ENCODE peak calls at places on chromosomes 4 and X, in eight cellular contexts. J is iris pigment epithelial cell; S is memory B cell; Q is activated naive CD4-positive, alpha-beta T cell treated with Interleukin-2 at 50 U/mL for 16 hours; Y is HEK293T; I is fibroblast of pulmonary artery; N is activated naive CD8-positive, alpha-beta T cell treated with anti-CD3 and anti-CD28 coated beads, Interleukin-2, amount 50 U/mL, for 24 hours; U is stimulated activated CD8-positive, alpha-beta memory T cell treated with anti-CD3 and anti-CD28 coated beads, Interleukin-15, amount 100 ng/mL, for 48 hours. F is an unnamed sample.

GRCh38 chr4:27181672-27182071 is 321.0 kb downstream of the STIM2 start:
- DNase-seq in J (no peak), S (no peak), Q (no peak), Y (no peak), I (no peak), N (no peak), U (no peak), F (no peak)

GRCh38 chrX:46713672-46714487 is 45.0 kb downstream of the SLC9A7 start:
- DNase-seq in J (peak), S (no peak), Q (no peak), Y (no peak), I (no peak), N (no peak), U (no peak), F (peak)

GRCh38 chrX:15206306-15206705 is 63.6 kb downstream of the ASB9 start:
- DNase-seq in J (no peak), S (no peak), Q (no peak), Y (no peak), I (no peak), N (no peak), U (no peak), F (no peak)

GRCh38 chrX:131783555-131784338 is 239.4 kb upstream of the STK26 start:
- DNase-seq in J (peak), S (peak), Q (no peak), Y (peak), I (no peak), N (no peak), U (peak), F (peak)

GRCh38 chrX:6184900-6185515 is 43.7 kb downstream of the NLGN4X start:
- DNase-seq in J (peak), S (no peak), Q (no peak), Y (no peak), I (no peak), N (no peak), U (no peak), F (no peak)

GRCh38 chrX:43734444-43734843 is 78.3 kb downstream of the MAOA start:
- DNase-seq in J (no peak), S (no peak), Q (no peak), Y (no peak), I (no peak), N (no peak), U (no peak), F (no peak)

GRCh38 chrX:7614616-7615015 is 228.4 kb upstream of the VCX start:
- DNase-seq in J (no peak), S (no peak), Q (no peak), Y (no peak), I (no peak), N (no peak), U (no peak), F (no peak)

GRCh38 chrX:130887392-130887791 is 15.6 kb downstream of the ENOX2 start:
- DNase-seq in J (no peak), S (no peak), Q (no peak), Y (no peak), I (no peak), N (no peak), U (no peak), F (no peak)

GRCh38 chrX:147803948-147804347 is 107.8 kb upstream of the FMR1 start:
- DNase-seq in J (peak), S (no peak), Q (no peak), Y (peak), I (peak), N (no peak), U (no peak), F (no peak)

GRCh38 chr4:183532823-183533222 is 28.0 kb downstream of the ING2 start:
- DNase-seq in J (peak), S (no peak), Q (no peak), Y (no peak), I (peak), N (no peak), U (no peak), F (no peak)

GRCh38 chrX:129233791-129234190 is 289.5 kb downstream of the SMARCA1 start:
- DNase-seq in J (peak), S (no peak), Q (no peak), Y (no peak), I (no peak), N (no peak), U (no peak), F (no peak)

GRCh38 chr4:105896461-105896939 is 1.2 kb downstream of the NPNT start:
- DNase-seq in J (no peak), S (no peak), Q (no peak), Y (no peak), I (no peak), N (no peak), U (no peak), F (no peak)

GRCh38 chrX:122119361-122119760 is 1064.7 kb upstream of the GRIA3 start:
- DNase-seq in J (no peak), S (no peak), Q (no peak), Y (no peak), I (no peak), N (no peak), U (no peak), F (no peak)

GRCh38 chr4:52376107-52376704 is 282.9 kb downstream of the USP46 start:
- DNase-seq in J (peak), S (no peak), Q (no peak), Y (peak), I (peak), N (peak), U (no peak), F (no peak)

GRCh38 chr4:150160473-150160872 is 82.2 kb downstream of the DCLK2 start:
- DNase-seq in J (no peak), S (no peak), Q (no peak), Y (no peak), I (peak), N (no peak), U (no peak), F (no peak)

GRCh38 chr4:168648494-168648893 is 151.6 kb downstream of the PALLD start:
- DNase-seq in J (no peak), S (no peak), Q (no peak), Y (no peak), I (no peak), N (no peak), U (no peak), F (no peak)

GRCh38 chr4:81685105-81685504 is 213.4 kb upstream of the RASGEF1B start:
- DNase-seq in J (no peak), S (no peak), Q (no peak), Y (no peak), I (no peak), N (no peak), U (no peak), F (no peak)

GRCh38 chrX:134752558-134752957 is 94.3 kb upstream of the PLAC1 start:
- DNase-seq in J (no peak), S (no peak), Q (no peak), Y (no peak), I (no peak), N (no peak), U (no peak), F (no peak)

GRCh38 chrX:30795981-30796958 is 92.8 kb downstream of the TAB3 start:
- DNase-seq in J (no peak), S (no peak), Q (no peak), Y (no peak), I (no peak), N (no peak), U (no peak), F (no peak)

GRCh38 chrX:78831523-78831922 is 84.0 kb downstream of the LPAR4 start:
- DNase-seq in J (no peak), S (no peak), Q (no peak), Y (no peak), I (no peak), N (no peak), U (no peak), F (no peak)

GRCh38 chrX:44570524-44570923 is 27.9 kb upstream of the FUNDC1 start:
- DNase-seq in J (peak), S (no peak), Q (no peak), Y (no peak), I (peak), N (no peak), U (no peak), F (no peak)

GRCh38 chr4:14650127-14650526 is 352.2 kb upstream of the CPEB2 start:
- DNase-seq in J (peak), S (no peak), Q (no peak), Y (no peak), I (peak), N (no peak), U (no peak), F (no peak)

GRCh38 chr4:114998316-114998715 is 115.1 kb downstream of the NDST4 start:
- DNase-seq in J (peak), S (no peak), Q (no peak), Y (peak), I (no peak), N (no peak), U (no peak), F (no peak)

GRCh38 chr4:97394653-97395052 is 748.6 kb downstream of the STPG2 start:
- DNase-seq in J (peak), S (no peak), Q (no peak), Y (no peak), I (peak), N (no peak), U (no peak), F (no peak)

GRCh38 chrX:11461181-11462001 is 168.2 kb downstream of the AMELX start:
- DNase-seq in J (peak), S (no peak), Q (no peak), Y (no peak), I (peak), N (no peak), U (no peak), F (no peak)

GRCh38 chrX:105017641-105018040 is 202.9 kb downstream of the TEX13A start:
- DNase-seq in J (no peak), S (no peak), Q (no peak), Y (no peak), I (no peak), N (no peak), U (no peak), F (no peak)

GRCh38 chr4:106588906-106589305 is 220.3 kb upstream of the GIMD1 start:
- DNase-seq in J (no peak), S (no peak), Q (no peak), Y (no peak), I (no peak), N (no peak), U (no peak), F (no peak)

GRCh38 chr4:93065790-93066189 is 762.0 kb downstream of the GRID2 start:
- DNase-seq in J (no peak), S (no peak), Q (no peak), Y (no peak), I (no peak), N (no peak), U (no peak), F (no peak)

GRCh38 chr4:57633212-57633859 is 523.2 kb upstream of the IGFBP7 start:
- DNase-seq in J (no peak), S (no peak), Q (no peak), Y (no peak), I (no peak), N (no peak), U (no peak), F (no peak)

GRCh38 chr4:175034007-175034406 is 115.8 kb downstream of the ADAM29 start:
- DNase-seq in J (no peak), S (no peak), Q (no peak), Y (no peak), I (no peak), N (no peak), U (no peak), F (no peak)

GRCh38 chrX:3550160-3550765 is 163.2 kb downstream of the PRKX start:
- DNase-seq in J (peak), S (no peak), Q (no peak), Y (peak), I (peak), N (no peak), U (no peak), F (no peak)